ENCODE peak calls at places on chromosome 21, in six cellular contexts. I is SK-N-MC; L is CD8-positive, alpha-beta T cell; U is activated CD4-positive, CD25-positive, alpha-beta regulatory T cell treated with anti-CD3 and anti-CD28 coated beads, Interleukin-2, amount 50 U/mL, for 72 hours; V is GOT3; Y is hippocampal formation. F is an unnamed sample.

GRCh38 chr21:32391755-32392154 is 1.1 kb downstream of the URB1 start:
- DNase-seq in V (no peak), L (no peak), I (no peak), U (no peak), Y (no peak), F (no peak)

GRCh38 chr21:46617267-46618051 is 12.6 kb upstream of the S100B start:
- DNase-seq in I (no peak), L (no peak), Y (no peak), V (no peak), U (no peak), F (no peak)

GRCh38 chr21:14977814-14978213 is 87.0 kb downstream of the NRIP1 start:
- DNase-seq in U (no peak), V (no peak), Y (no peak), I (no peak), L (no peak), F (peak)

GRCh38 chr21:45543371-45543709 is 1.1 kb upstream of the SLC19A1 start:
- DNase-seq in V (no peak), U (peak), I (no peak), L (no peak), Y (no peak), F (peak)

GRCh38 chr21:43943512-43944110 is 68.5 kb upstream of the TRAPPC10 start:
- DNase-seq in U (no peak), Y (no peak), V (no peak), I (no peak), L (no peak), F (no peak)

GRCh38 chr21:46613391-46613790 is 8.5 kb upstream of the S100B start:
- DNase-seq in I (no peak), L (no peak), U (no peak), V (no peak), Y (no peak), F (no peak)

GRCh38 chr21:41895643-41896493 is 16.7 kb upstream of the PRDM15 start:
- DNase-seq in L (peak), V (no peak), Y (no peak), I (no peak), U (no peak), F (no peak)

GRCh38 chr21:33300701-33301631 is 23.8 kb upstream of the IFNAR1 start:
- DNase-seq in Y (peak), U (no peak), L (no peak), V (no peak), I (no peak), F (peak)

GRCh38 chr21:33908760-33909159 is 6.8 kb downstream of the ATP5PO start:
- DNase-seq in Y (no peak), L (no peak), V (no peak), U (no peak), I (no peak), F (no peak)

GRCh38 chr21:38531610-38532009 is 33.3 kb upstream of the ERG start:
- DNase-seq in I (peak), Y (no peak), L (no peak), U (no peak), V (no peak), F (no peak)

GRCh38 chr21:40809673-40810072 is 37.3 kb downstream of the DSCAM start:
- DNase-seq in L (no peak), I (no peak), Y (no peak), U (no peak), V (no peak), F (no peak)

GRCh38 chr21:45305831-45306230 is 18.1 kb upstream of the POFUT2 start:
- DNase-seq in V (no peak), U (no peak), I (no peak), Y (no peak), L (no peak), F (peak)

GRCh38 chr21:35204850-35205564 is 155.9 kb upstream of the RUNX1 start:
- DNase-seq in U (no peak), Y (peak), L (no peak), I (no peak), V (no peak), F (no peak)

GRCh38 chr21:42039911-42040351 is 29.8 kb upstream of the ZBTB21 start:
- DNase-seq in L (no peak), Y (no peak), U (no peak), I (no peak), V (peak), F (peak)

GRCh38 chr21:31416465-31416864 is 72.4 kb upstream of the TIAM1 start:
- DNase-seq in I (no peak), U (no peak), Y (no peak), V (no peak), L (no peak), F (no peak)

GRCh38 chr21:43884012-43884860 is 19.2 kb downstream of the AGPAT3 start:
- DNase-seq in L (no peak), V (no peak), U (no peak), I (no peak), Y (no peak), F (no peak)

GRCh38 chr21:46376856-46377453 is 53.0 kb downstream of the PCNT start:
- DNase-seq in I (no peak), U (no peak), Y (no peak), V (no peak), L (no peak), F (no peak)

GRCh38 chr21:37098756-37099155 is 25.7 kb downstream of the TTC3 start:
- DNase-seq in Y (no peak), L (no peak), U (no peak), I (no peak), V (no peak), F (peak)

GRCh38 chr21:45284456-45284741 is 3.3 kb downstream of the POFUT2 start:
- DNase-seq in V (no peak), U (no peak), I (no peak), L (no peak), Y (no peak), F (no peak)

GRCh38 chr21:45391743-45392079 is 13.3 kb upstream of the COL18A1 start:
- DNase-seq in Y (no peak), U (no peak), V (no peak), L (no peak), I (no peak), F (no peak)

GRCh38 chr21:33070921-33071877 is 1.3 kb downstream of the OLIG1 start:
- DNase-seq in V (no peak), L (no peak), U (no peak), I (no peak), Y (no peak), F (no peak)